ENCODE peak calls at places on chromosome 13, in four cellular contexts. One of them, this sample, is unnamed.

GRCh38 chr13:43484432-43485225 is 302.1 kb downstream of the ENOX1 start:
- DNase-seq in fibroblast of pulmonary artery: no peak
- DNase-seq in astrocyte of the hippocampus: no peak
- DNase-seq in skeletal muscle cell: no peak
- DNase-seq in this sample: no peak

GRCh38 chr13:84737671-84738070 is 855.4 kb upstream of the SLITRK1 start:
- DNase-seq in fibroblast of pulmonary artery: no peak
- DNase-seq in astrocyte of the hippocampus: no peak
- DNase-seq in skeletal muscle cell: no peak
- DNase-seq in this sample: no peak

GRCh38 chr13:109196896-109197295 is 567.5 kb downstream of the MYO16 start:
- DNase-seq in fibroblast of pulmonary artery: no peak
- DNase-seq in astrocyte of the hippocampus: no peak
- DNase-seq in skeletal muscle cell: no peak
- DNase-seq in this sample: no peak

GRCh38 chr13:101611491-101612475 is 159.3 kb downstream of the ITGBL1 start:
- DNase-seq in fibroblast of pulmonary artery: no peak
- DNase-seq in astrocyte of the hippocampus: no peak
- DNase-seq in skeletal muscle cell: no peak
- DNase-seq in this sample: no peak

GRCh38 chr13:100106705-100107104 is 17.8 kb downstream of the PCCA start:
- DNase-seq in fibroblast of pulmonary artery: no peak
- DNase-seq in astrocyte of the hippocampus: no peak
- DNase-seq in skeletal muscle cell: no peak
- DNase-seq in this sample: no peak

GRCh38 chr13:38180670-38181069 is 169.0 kb upstream of the UFM1 start:
- DNase-seq in fibroblast of pulmonary artery: no peak
- DNase-seq in astrocyte of the hippocampus: no peak
- DNase-seq in skeletal muscle cell: no peak
- DNase-seq in this sample: no peak

GRCh38 chr13:107422421-107422820 is 792.9 kb downstream of the LIG4 start:
- DNase-seq in fibroblast of pulmonary artery: no peak
- DNase-seq in astrocyte of the hippocampus: no peak
- DNase-seq in skeletal muscle cell: no peak
- DNase-seq in this sample: no peak

GRCh38 chr13:103469771-103470170 is 403.6 kb upstream of the SLC10A2 start:
- DNase-seq in fibroblast of pulmonary artery: no peak
- DNase-seq in astrocyte of the hippocampus: no peak
- DNase-seq in skeletal muscle cell: no peak
- DNase-seq in this sample: no peak

GRCh38 chr13:71360041-71360440 is 507.0 kb downstream of the DACH1 start:
- DNase-seq in fibroblast of pulmonary artery: peak
- DNase-seq in astrocyte of the hippocampus: peak
- DNase-seq in skeletal muscle cell: no peak
- DNase-seq in this sample: no peak

GRCh38 chr13:112740502-112741131 is 50.8 kb downstream of the ATP11A start:
- DNase-seq in fibroblast of pulmonary artery: peak
- DNase-seq in astrocyte of the hippocampus: peak
- DNase-seq in skeletal muscle cell: peak
- DNase-seq in this sample: peak

GRCh38 chr13:95677564-95678386 is 836 bp downstream of the DNAJC3 start:
- DNase-seq in fibroblast of pulmonary artery: peak
- DNase-seq in astrocyte of the hippocampus: peak
- DNase-seq in skeletal muscle cell: no peak
- DNase-seq in this sample: peak

GRCh38 chr13:95641291-95641811 is 3.2 kb downstream of the DZIP1 start:
- DNase-seq in fibroblast of pulmonary artery: peak
- DNase-seq in astrocyte of the hippocampus: peak
- DNase-seq in skeletal muscle cell: no peak
- DNase-seq in this sample: no peak

GRCh38 chr13:98129059-98129741 is 13.7 kb upstream of the FARP1 start:
- DNase-seq in fibroblast of pulmonary artery: peak
- DNase-seq in astrocyte of the hippocampus: no peak
- DNase-seq in skeletal muscle cell: peak
- DNase-seq in this sample: peak

GRCh38 chr13:112250788-112251445 is 125.2 kb upstream of the SPACA7 start:
- DNase-seq in fibroblast of pulmonary artery: no peak
- DNase-seq in astrocyte of the hippocampus: no peak
- DNase-seq in skeletal muscle cell: no peak
- DNase-seq in this sample: no peak

GRCh38 chr13:30877335-30877734 is 28.7 kb upstream of the MEDAG start:
- DNase-seq in fibroblast of pulmonary artery: peak
- DNase-seq in astrocyte of the hippocampus: peak
- DNase-seq in skeletal muscle cell: peak
- DNase-seq in this sample: peak

GRCh38 chr13:57128909-57129308 is 11.8 kb upstream of the PRR20A start:
- DNase-seq in fibroblast of pulmonary artery: no peak
- DNase-seq in astrocyte of the hippocampus: no peak
- DNase-seq in skeletal muscle cell: no peak
- DNase-seq in this sample: peak

GRCh38 chr13:95338905-95339304 is 37.7 kb upstream of the ABCC4 start:
- DNase-seq in fibroblast of pulmonary artery: no peak
- DNase-seq in astrocyte of the hippocampus: no peak
- DNase-seq in skeletal muscle cell: no peak
- DNase-seq in this sample: no peak

GRCh38 chr13:85657942-85658341 is 141.3 kb downstream of the SLITRK6 start:
- DNase-seq in fibroblast of pulmonary artery: no peak
- DNase-seq in astrocyte of the hippocampus: no peak
- DNase-seq in skeletal muscle cell: no peak
- DNase-seq in this sample: no peak

GRCh38 chr13:90445179-90445578 is 902.3 kb upstream of the MIR17HG start:
- DNase-seq in fibroblast of pulmonary artery: peak
- DNase-seq in astrocyte of the hippocampus: peak
- DNase-seq in skeletal muscle cell: peak
- DNase-seq in this sample: peak

GRCh38 chr13:92487238-92487637 is 739.4 kb upstream of the GPC6 start:
- DNase-seq in fibroblast of pulmonary artery: no peak
- DNase-seq in astrocyte of the hippocampus: no peak
- DNase-seq in skeletal muscle cell: no peak
- DNase-seq in this sample: no peak

GRCh38 chr13:91347996-91348905 is 764 bp downstream of the MIR17HG start:
- DNase-seq in fibroblast of pulmonary artery: peak
- DNase-seq in astrocyte of the hippocampus: peak
- DNase-seq in skeletal muscle cell: no peak
- DNase-seq in this sample: peak